ENCODE peak calls at places on chromosomes 12 and 14, in five cellular contexts. One of them, this sample, is unnamed.
A peak's percentile ranks its signal among the peaks of the same experiment; 100 is the strongest.

GRCh38 chr12:13982010-13982409 is 608 bp upstream of the GRIN2B start:
- DNase-seq in K562: no peak
- DNase-seq in HepG2: no peak
- DNase-seq in GM12891: no peak
- DNase-seq in H1: peak; percentile 96
- DNase-seq in this sample: no peak

GRCh38 chr14:102829106-102829505 is 51.9 kb downstream of the TRAF3 start:
- DNase-seq in H1: no peak
- DNase-seq in K562: no peak
- DNase-seq in HepG2: no peak
- DNase-seq in GM12891: no peak
- DNase-seq in this sample: no peak

GRCh38 chr12:3251691-3252090 is 174.5 kb downstream of the TSPAN9 start:
- DNase-seq in K562: no peak
- DNase-seq in H1: no peak
- DNase-seq in GM12891: no peak
- DNase-seq in HepG2: no peak
- DNase-seq in this sample: no peak

GRCh38 chr12:122886851-122887816 is 8.8 kb downstream of the VPS37B start:
- DNase-seq in H1: no peak
- DNase-seq in K562: no peak
- DNase-seq in GM12891: no peak
- DNase-seq in HepG2: no peak
- DNase-seq in this sample: no peak

GRCh38 chr14:75310295-75311059 is 31.8 kb downstream of the FOS start:
- DNase-seq in H1: peak; percentile 81
- DNase-seq in HepG2: no peak
- DNase-seq in K562: no peak
- DNase-seq in GM12891: no peak
- DNase-seq in this sample: no peak

GRCh38 chr12:54604436-54604835 is 16.0 kb upstream of the PPP1R1A start:
- DNase-seq in K562: no peak
- DNase-seq in GM12891: no peak
- DNase-seq in H1: no peak
- DNase-seq in HepG2: no peak
- DNase-seq in this sample: no peak

GRCh38 chr14:63705561-63706070 is 22.2 kb downstream of the SGPP1 start:
- DNase-seq in HepG2: no peak
- DNase-seq in GM12891: no peak
- DNase-seq in K562: no peak
- DNase-seq in H1: no peak
- DNase-seq in this sample: no peak

GRCh38 chr12:49515266-49515665 is 23.6 kb upstream of the KCNH3 start:
- DNase-seq in H1: no peak
- DNase-seq in K562: no peak
- DNase-seq in HepG2: no peak
- DNase-seq in GM12891: no peak
- DNase-seq in this sample: no peak

GRCh38 chr14:75459099-75459741 is 31.4 kb downstream of the JDP2 start:
- DNase-seq in HepG2: no peak
- DNase-seq in K562: no peak
- DNase-seq in GM12891: no peak
- DNase-seq in H1: no peak
- DNase-seq in this sample: no peak

GRCh38 chr12:47509398-47509851 is 196.4 kb downstream of the RPAP3 start:
- DNase-seq in H1: no peak
- DNase-seq in K562: no peak
- DNase-seq in HepG2: no peak
- DNase-seq in GM12891: no peak
- DNase-seq in this sample: no peak

GRCh38 chr12:11202811-11203210 is 16.1 kb upstream of the TAS2R42 start:
- DNase-seq in HepG2: no peak
- DNase-seq in GM12891: no peak
- DNase-seq in H1: no peak
- DNase-seq in K562: no peak
- DNase-seq in this sample: no peak

GRCh38 chr12:57765003-57765697 is 1.7 kb downstream of the CYP27B1 start:
- DNase-seq in HepG2: peak; percentile 40
- DNase-seq in K562: no peak
- DNase-seq in H1: peak; percentile 80
- DNase-seq in GM12891: no peak
- DNase-seq in this sample: peak; percentile 56

GRCh38 chr12:53955036-53955775 is 503 bp downstream of the HOXC12 start:
- DNase-seq in K562: no peak
- DNase-seq in GM12891: no peak
- DNase-seq in H1: no peak
- DNase-seq in HepG2: no peak
- DNase-seq in this sample: no peak

GRCh38 chr14:90397401-90398314 is 829 bp downstream of the CALM1 start:
- DNase-seq in H1: peak; percentile 65
- DNase-seq in GM12891: peak; percentile 48
- DNase-seq in K562: peak; percentile 68
- DNase-seq in HepG2: peak; percentile 34
- DNase-seq in this sample: peak; percentile 47

GRCh38 chr12:68910128-68910527 is 22.8 kb downstream of the CPM start:
- DNase-seq in GM12891: no peak
- DNase-seq in K562: no peak
- DNase-seq in H1: no peak
- DNase-seq in HepG2: no peak
- DNase-seq in this sample: no peak

GRCh38 chr12:57454566-57455373 is at the start of gene INHBE:
- DNase-seq in H1: peak; percentile 95
- DNase-seq in GM12891: no peak
- DNase-seq in HepG2: peak; percentile 92
- DNase-seq in K562: peak; percentile 84
- DNase-seq in this sample: no peak

GRCh38 chr14:96271421-96271762 is 15.4 kb downstream of the BDKRB1 start:
- DNase-seq in HepG2: no peak
- DNase-seq in H1: no peak
- DNase-seq in GM12891: no peak
- DNase-seq in K562: no peak
- DNase-seq in this sample: no peak

GRCh38 chr14:92994942-92995341 is 72.0 kb downstream of the CHGA start:
- DNase-seq in H1: no peak
- DNase-seq in GM12891: no peak
- DNase-seq in HepG2: no peak
- DNase-seq in K562: no peak
- DNase-seq in this sample: no peak

GRCh38 chr12:47021298-47021697 is 58.1 kb upstream of the PCED1B start:
- DNase-seq in H1: no peak
- DNase-seq in K562: peak; percentile 30
- DNase-seq in HepG2: peak; percentile 46
- DNase-seq in GM12891: no peak
- DNase-seq in this sample: no peak

GRCh38 chr14:68268197-68268596 is 448.6 kb downstream of the RAD51B start:
- DNase-seq in K562: no peak
- DNase-seq in HepG2: no peak
- DNase-seq in GM12891: no peak
- DNase-seq in H1: no peak
- DNase-seq in this sample: no peak

GRCh38 chr14:68266998-68267397 is 447.4 kb downstream of the RAD51B start:
- DNase-seq in HepG2: no peak
- DNase-seq in H1: no peak
- DNase-seq in K562: no peak
- DNase-seq in GM12891: no peak
- DNase-seq in this sample: no peak

GRCh38 chr14:68270342-68270741 is 450.8 kb downstream of the RAD51B start:
- DNase-seq in HepG2: no peak
- DNase-seq in GM12891: no peak
- DNase-seq in H1: no peak
- DNase-seq in K562: no peak
- DNase-seq in this sample: no peak

GRCh38 chr14:68268719-68269118 is 449.1 kb downstream of the RAD51B start:
- DNase-seq in HepG2: no peak
- DNase-seq in K562: no peak
- DNase-seq in GM12891: no peak
- DNase-seq in H1: no peak
- DNase-seq in this sample: no peak

GRCh38 chr14:68269136-68269535 is 449.6 kb downstream of the RAD51B start:
- DNase-seq in HepG2: no peak
- DNase-seq in K562: no peak
- DNase-seq in GM12891: no peak
- DNase-seq in H1: no peak
- DNase-seq in this sample: no peak
- TF ChIP-seq POLR2A in HepG2: no peak
- TF ChIP-seq POLR2A in K562: no peak
- TF ChIP-seq POLR2A in GM12891: no peak
- TF ChIP-seq POLR2A in H1: no peak
- TF ChIP-seq POLR2A in this sample: peak; percentile 30

GRCh38 chr12:31033146-31033545 is 40.5 kb upstream of the DDX11 start:
- DNase-seq in HepG2: no peak
- DNase-seq in GM12891: no peak
- DNase-seq in H1: no peak
- DNase-seq in K562: no peak
- DNase-seq in this sample: no peak

GRCh38 chr12:31031951-31032335 is 41.7 kb upstream of the DDX11 start:
- DNase-seq in K562: no peak
- DNase-seq in HepG2: no peak
- DNase-seq in H1: no peak
- DNase-seq in GM12891: no peak
- DNase-seq in this sample: no peak

GRCh38 chr12:31029466-31029865 is 44.2 kb upstream of the DDX11 start:
- DNase-seq in GM12891: no peak
- DNase-seq in H1: peak; percentile 35
- DNase-seq in K562: no peak
- DNase-seq in HepG2: no peak
- DNase-seq in this sample: no peak

GRCh38 chr12:31033681-31034080 is 40.0 kb upstream of the DDX11 start:
- DNase-seq in HepG2: no peak
- DNase-seq in H1: no peak
- DNase-seq in K562: no peak
- DNase-seq in GM12891: no peak
- DNase-seq in this sample: no peak

DNA sequence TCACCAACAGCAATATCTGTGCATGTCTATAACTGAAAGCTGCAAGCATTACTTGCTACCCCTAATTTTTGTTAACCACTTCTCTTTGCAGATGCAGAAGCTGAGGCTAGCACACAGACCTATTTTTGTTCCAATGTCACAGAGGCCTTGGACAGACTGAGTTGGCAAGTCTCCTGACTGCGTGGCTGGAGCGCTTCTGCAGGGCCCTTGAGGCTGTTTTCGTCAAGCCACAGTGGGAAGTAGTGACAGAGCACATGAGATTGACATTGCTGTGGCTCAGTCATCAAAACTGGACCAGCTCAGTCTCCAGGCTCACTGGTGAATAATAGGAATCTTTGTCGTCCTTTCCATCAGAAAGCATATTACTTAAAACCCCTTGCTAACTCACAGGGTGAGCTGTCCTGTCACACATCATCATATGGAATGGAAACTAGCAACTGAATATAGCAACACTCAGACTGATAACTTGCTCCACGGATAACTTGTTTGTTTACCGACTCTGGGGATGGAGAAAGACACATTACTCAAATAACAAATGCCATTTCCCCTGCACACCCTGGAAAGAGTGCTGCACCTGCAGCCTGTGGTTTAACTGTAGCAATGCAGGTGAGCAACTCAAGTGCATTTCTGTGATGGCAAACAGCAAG is 43.6 kb upstream of the DDX11 start:
- DNase-seq in H1: peak; percentile 35
- DNase-seq in K562: no peak
- DNase-seq in GM12891: no peak
- DNase-seq in HepG2: no peak
- DNase-seq in this sample: no peak
- TF ChIP-seq TAF1 in H1: no peak
- TF ChIP-seq TAF1 in K562: no peak
- TF ChIP-seq TAF1 in GM12891: no peak
- TF ChIP-seq TAF1 in HepG2: no peak
- TF ChIP-seq TAF1 in this sample: no peak

DNA sequence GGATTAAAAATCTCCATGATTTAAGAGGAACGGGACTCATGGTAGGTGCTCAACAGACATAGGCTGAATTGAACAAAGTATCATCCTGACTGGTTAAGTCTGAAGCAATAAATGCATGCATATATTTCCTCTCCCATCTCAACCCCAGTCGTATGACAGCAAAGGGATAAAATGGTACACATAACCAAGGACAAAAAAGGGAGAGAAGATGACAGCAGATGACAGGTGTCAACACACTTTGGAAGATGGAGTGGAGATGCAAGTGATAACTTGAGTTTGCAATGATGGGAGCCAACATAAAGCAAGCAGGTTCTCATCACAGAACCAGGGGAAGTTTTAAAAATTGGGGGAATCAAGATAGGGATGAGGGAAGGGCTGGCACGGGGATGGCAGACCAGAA is 5.2 kb downstream of the C1RL start:
- DNase-seq in HepG2: no peak
- DNase-seq in GM12891: no peak
- DNase-seq in H1: no peak
- DNase-seq in K562: no peak
- DNase-seq in this sample: no peak
- TF ChIP-seq POLR2AphosphoS5 in HepG2: no peak
- TF ChIP-seq POLR2AphosphoS5 in GM12891: no peak
- TF ChIP-seq POLR2AphosphoS5 in H1: no peak
- TF ChIP-seq POLR2AphosphoS5 in K562: no peak
- TF ChIP-seq POLR2AphosphoS5 in this sample: no peak

GRCh38 chr12:55972906-55973597 is 826 bp upstream of the RAB5B start:
- DNase-seq in H1: no peak
- DNase-seq in K562: no peak
- DNase-seq in HepG2: no peak
- DNase-seq in GM12891: no peak
- DNase-seq in this sample: no peak
- TF ChIP-seq POLR2A in H1: no peak
- TF ChIP-seq POLR2A in K562: peak; percentile 59
- TF ChIP-seq POLR2A in HepG2: peak; percentile 37
- TF ChIP-seq POLR2A in GM12891: no peak
- TF ChIP-seq POLR2A in this sample: no peak

DNA sequence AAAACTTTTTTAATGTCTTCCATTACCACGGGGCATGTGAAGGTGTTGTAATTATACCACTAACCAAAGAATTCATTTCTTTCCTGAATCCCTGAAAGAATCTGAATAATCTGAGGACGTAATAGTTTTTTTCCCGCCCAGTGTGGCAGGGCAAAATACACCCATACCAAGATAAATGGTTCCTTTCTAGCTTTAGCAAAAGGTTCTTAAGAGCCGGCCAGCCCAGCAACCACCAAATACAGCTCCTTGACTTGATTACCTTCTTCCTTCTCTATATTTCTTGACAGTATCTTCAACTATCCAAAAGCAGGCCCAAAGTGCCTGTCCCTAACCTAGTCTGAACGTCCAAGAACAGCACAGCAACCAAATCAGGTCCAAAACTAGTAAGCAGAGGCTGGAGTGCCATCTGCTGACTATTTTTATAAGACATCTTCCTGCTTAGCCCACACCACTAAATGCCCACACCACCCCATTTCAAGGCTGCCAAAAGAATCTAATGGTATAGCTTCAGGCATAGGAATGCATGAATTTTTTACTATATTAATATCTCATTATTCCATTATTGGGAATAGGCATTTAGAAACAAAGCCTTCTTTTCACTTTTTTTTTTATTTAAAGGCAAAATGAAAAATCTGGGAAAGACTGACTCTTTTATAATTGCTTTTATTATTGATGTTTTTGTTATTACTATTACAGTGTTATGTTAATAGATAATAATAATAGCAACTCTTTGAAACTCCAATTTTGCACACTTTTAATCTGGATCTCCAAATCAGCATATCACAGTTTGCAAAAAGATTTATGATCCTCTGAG is 524.4 kb downstream of the MED13L start:
- DNase-seq in HepG2: peak; percentile 58
- DNase-seq in K562: peak; percentile 28
- DNase-seq in GM12891: no peak
- DNase-seq in H1: no peak
- DNase-seq in this sample: peak; percentile 6
- TF ChIP-seq TAF1 in HepG2: no peak
- TF ChIP-seq TAF1 in K562: no peak
- TF ChIP-seq TAF1 in GM12891: no peak
- TF ChIP-seq TAF1 in H1: no peak
- TF ChIP-seq TAF1 in this sample: no peak

This sample was measured in GM12892.